ENCODE peak calls at places on chromosome 18, in five cellular contexts. One of them, this sample, is unnamed.
A peak's percentile ranks its signal among the peaks of the same experiment; 100 is the strongest.

GRCh38 chr18:2912357-2913299 is 65.8 kb downstream of the EMILIN2 start:
- DNase-seq in IMR-90: no peak
- DNase-seq in SK-N-SH: no peak
- DNase-seq in K562: no peak
- DNase-seq in GM12878: no peak
- DNase-seq in this sample: no peak

GRCh38 chr18:199768-200167 is 41.4 kb downstream of the USP14 start:
- DNase-seq in IMR-90: no peak
- DNase-seq in SK-N-SH: no peak
- DNase-seq in K562: no peak
- DNase-seq in GM12878: no peak
- DNase-seq in this sample: no peak

GRCh38 chr18:9366126-9366714 is 31.6 kb downstream of the TWSG1 start:
- DNase-seq in IMR-90: peak; percentile 40
- DNase-seq in SK-N-SH: peak; percentile 31
- DNase-seq in K562: no peak
- DNase-seq in GM12878: no peak
- DNase-seq in this sample: peak; percentile 35

GRCh38 chr18:58202406-58202730 is 158.3 kb downstream of the NEDD4L start:
- DNase-seq in IMR-90: peak; percentile 34
- DNase-seq in SK-N-SH: peak; percentile 68
- DNase-seq in K562: no peak
- DNase-seq in GM12878: no peak
- DNase-seq in this sample: no peak

GRCh38 chr18:75276813-75277628 is 66.4 kb downstream of the TSHZ1 start:
- DNase-seq in IMR-90: peak; percentile 73
- DNase-seq in SK-N-SH: no peak
- DNase-seq in K562: no peak
- DNase-seq in GM12878: no peak
- DNase-seq in this sample: no peak

GRCh38 chr18:75211721-75212625 is 1.4 kb downstream of the TSHZ1 start:
- DNase-seq in IMR-90: peak; percentile 19
- DNase-seq in SK-N-SH: peak; percentile 72
- DNase-seq in K562: peak; percentile 38
- DNase-seq in GM12878: no peak
- DNase-seq in this sample: peak; percentile 34

GRCh38 chr18:69885841-69886531 is 61.7 kb downstream of the CD226 start:
- DNase-seq in IMR-90: no peak
- DNase-seq in SK-N-SH: no peak
- DNase-seq in K562: no peak
- DNase-seq in GM12878: peak; percentile 72
- DNase-seq in this sample: no peak

GRCh38 chr18:959854-960253 is 55.2 kb downstream of the ADCYAP1 start:
- DNase-seq in IMR-90: no peak
- DNase-seq in SK-N-SH: no peak
- DNase-seq in K562: no peak
- DNase-seq in GM12878: no peak
- DNase-seq in this sample: no peak

GRCh38 chr18:582465-582864 is 2.3 kb downstream of the CETN1 start:
- DNase-seq in IMR-90: no peak
- DNase-seq in SK-N-SH: no peak
- DNase-seq in K562: no peak
- DNase-seq in GM12878: no peak
- DNase-seq in this sample: no peak

GRCh38 chr18:54604211-54604610 is 13.2 kb downstream of the DYNAP start:
- DNase-seq in IMR-90: no peak
- DNase-seq in SK-N-SH: no peak
- DNase-seq in K562: no peak
- DNase-seq in GM12878: no peak
- DNase-seq in this sample: no peak

GRCh38 chr18:2223859-2224258 is 347.4 kb downstream of the METTL4 start:
- DNase-seq in IMR-90: peak; percentile 6
- DNase-seq in SK-N-SH: no peak
- DNase-seq in K562: no peak
- DNase-seq in GM12878: no peak
- DNase-seq in this sample: no peak

GRCh38 chr18:58649966-58650816 is 21.1 kb upstream of the MALT1 start:
- DNase-seq in IMR-90: peak; percentile 77
- DNase-seq in SK-N-SH: no peak
- DNase-seq in K562: no peak
- DNase-seq in GM12878: peak; percentile 80
- DNase-seq in this sample: no peak

GRCh38 chr18:11654736-11655604 is 34.1 kb upstream of the GNAL start:
- DNase-seq in IMR-90: peak; percentile 4
- DNase-seq in SK-N-SH: peak; percentile 59
- DNase-seq in K562: peak; percentile 72
- DNase-seq in GM12878: no peak
- DNase-seq in this sample: peak; percentile 37

GRCh38 chr18:28716321-28716720 is 539.4 kb upstream of the CDH2 start:
- DNase-seq in IMR-90: no peak
- DNase-seq in SK-N-SH: no peak
- DNase-seq in K562: no peak
- DNase-seq in GM12878: no peak
- DNase-seq in this sample: no peak

GRCh38 chr18:58438161-58438983 is 190.5 kb downstream of the ALPK2 start:
- DNase-seq in IMR-90: peak; percentile 41
- DNase-seq in SK-N-SH: no peak
- DNase-seq in K562: no peak
- DNase-seq in GM12878: no peak
- DNase-seq in this sample: no peak

GRCh38 chr18:77077836-77078456 is 54.6 kb downstream of the MBP start:
- DNase-seq in IMR-90: peak; percentile 87
- DNase-seq in SK-N-SH: no peak
- DNase-seq in K562: no peak
- DNase-seq in GM12878: no peak
- DNase-seq in this sample: no peak

GRCh38 chr18:45993441-45993840 is 26.3 kb upstream of the EPG5 start:
- DNase-seq in IMR-90: peak; percentile 91
- DNase-seq in SK-N-SH: no peak
- DNase-seq in K562: no peak
- DNase-seq in GM12878: no peak
- DNase-seq in this sample: no peak
- TF ChIP-seq RCOR1 in IMR-90: no peak
- TF ChIP-seq RCOR1 in SK-N-SH: no peak
- TF ChIP-seq RCOR1 in K562: no peak
- TF ChIP-seq RCOR1 in GM12878: no peak
- TF ChIP-seq RCOR1 in this sample: no peak

GRCh38 chr18:44842588-44843412 is 162.1 kb downstream of the SETBP1 start:
- DNase-seq in IMR-90: no peak
- DNase-seq in SK-N-SH: no peak
- DNase-seq in K562: no peak
- DNase-seq in GM12878: no peak
- DNase-seq in this sample: no peak
- TF ChIP-seq RCOR1 in IMR-90: no peak
- TF ChIP-seq RCOR1 in SK-N-SH: no peak
- TF ChIP-seq RCOR1 in K562: no peak
- TF ChIP-seq RCOR1 in GM12878: no peak
- TF ChIP-seq RCOR1 in this sample: no peak

GRCh38 chr18:78618726-78619125 is 360.9 kb upstream of the SALL3 start:
- DNase-seq in IMR-90: no peak
- DNase-seq in SK-N-SH: no peak
- DNase-seq in K562: no peak
- DNase-seq in GM12878: no peak
- DNase-seq in this sample: no peak
- TF ChIP-seq RCOR1 in IMR-90: no peak
- TF ChIP-seq RCOR1 in SK-N-SH: no peak
- TF ChIP-seq RCOR1 in K562: no peak
- TF ChIP-seq RCOR1 in GM12878: no peak
- TF ChIP-seq RCOR1 in this sample: no peak

DNA sequence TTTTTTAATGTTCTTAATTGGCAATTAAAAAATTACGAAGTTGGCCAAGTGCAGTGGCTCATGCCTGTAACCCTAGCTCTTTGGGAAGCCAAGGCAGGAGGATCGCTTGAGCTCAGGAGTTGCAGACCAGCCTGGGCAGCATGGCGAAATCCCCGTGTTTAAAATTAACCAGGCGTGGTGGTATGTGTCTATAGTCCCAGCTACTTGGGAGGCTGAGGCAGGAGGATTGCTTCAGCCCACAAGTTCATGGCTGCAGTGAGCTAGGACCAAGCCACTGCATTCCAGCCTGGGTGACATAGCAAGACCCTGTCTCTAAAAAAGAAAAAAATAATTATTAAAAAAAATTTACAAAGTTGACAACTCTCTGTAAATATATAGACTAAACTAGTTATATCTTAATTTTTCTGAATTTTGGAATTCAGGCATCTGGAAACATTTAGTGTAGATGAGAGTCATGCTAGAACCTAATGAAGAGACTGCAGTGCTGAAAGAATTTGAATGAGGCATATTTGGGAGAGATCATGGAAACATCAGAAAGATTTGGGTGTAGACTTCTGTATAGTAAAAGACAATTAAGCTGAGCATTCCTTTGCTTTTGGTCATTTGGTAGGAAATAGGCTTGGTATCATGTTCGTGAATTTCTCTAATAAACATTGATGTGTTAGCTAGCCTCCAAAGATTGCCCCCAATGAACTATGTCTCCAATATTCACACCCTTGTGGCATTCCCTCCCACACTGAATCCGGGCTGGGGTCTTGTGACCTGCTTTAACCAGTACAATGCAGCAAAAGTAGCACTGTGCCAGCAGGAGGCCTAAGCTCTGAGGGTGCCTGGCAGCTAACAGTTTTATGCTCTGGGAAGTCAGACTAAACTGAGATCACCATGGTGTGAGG is 4.2 kb upstream of the ROCK1 start:
- DNase-seq in IMR-90: peak; percentile 65
- DNase-seq in SK-N-SH: no peak
- DNase-seq in K562: no peak
- DNase-seq in GM12878: no peak
- DNase-seq in this sample: no peak
- TF ChIP-seq RCOR1 in IMR-90: no peak
- TF ChIP-seq RCOR1 in SK-N-SH: no peak
- TF ChIP-seq RCOR1 in K562: no peak
- TF ChIP-seq RCOR1 in GM12878: no peak
- TF ChIP-seq RCOR1 in this sample: no peak

GRCh38 chr18:34648269-34648668 is 61.8 kb upstream of the DTNA start:
- DNase-seq in IMR-90: no peak
- DNase-seq in SK-N-SH: no peak
- DNase-seq in K562: no peak
- DNase-seq in GM12878: no peak
- DNase-seq in this sample: no peak

GRCh38 chr18:34651586-34652369 is 58.3 kb upstream of the DTNA start:
- DNase-seq in IMR-90: no peak
- DNase-seq in SK-N-SH: no peak
- DNase-seq in K562: no peak
- DNase-seq in GM12878: no peak
- DNase-seq in this sample: no peak

GRCh38 chr18:34647251-34647650 is 62.8 kb upstream of the DTNA start:
- DNase-seq in IMR-90: no peak
- DNase-seq in SK-N-SH: no peak
- DNase-seq in K562: no peak
- DNase-seq in GM12878: no peak
- DNase-seq in this sample: peak; percentile 0

GRCh38 chr18:34650121-34650545 is 60.0 kb upstream of the DTNA start:
- DNase-seq in IMR-90: peak; percentile 88
- DNase-seq in SK-N-SH: no peak
- DNase-seq in K562: no peak
- DNase-seq in GM12878: no peak
- DNase-seq in this sample: no peak

DNA sequence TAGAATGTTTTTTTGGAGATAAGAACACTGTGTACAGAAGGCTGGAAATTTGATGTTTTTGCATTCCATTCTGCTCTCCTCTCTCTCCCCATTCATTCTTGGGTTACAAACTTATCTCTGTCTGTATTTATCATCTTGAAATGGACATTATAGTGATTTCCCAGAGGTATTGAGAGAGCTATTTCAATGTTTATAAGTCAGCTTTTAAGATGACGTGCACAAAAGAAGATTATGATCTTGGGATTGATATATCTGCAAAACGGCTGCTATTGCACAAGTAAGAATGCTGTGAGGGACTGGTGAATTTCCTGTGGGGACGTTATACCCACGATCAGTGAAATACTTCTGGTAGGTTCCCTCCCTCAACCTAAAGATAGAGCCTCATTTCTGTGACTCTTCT is 61.0 kb upstream of the DTNA start:
- DNase-seq in IMR-90: peak; percentile 56
- DNase-seq in SK-N-SH: no peak
- DNase-seq in K562: no peak
- DNase-seq in GM12878: no peak
- DNase-seq in this sample: no peak
- TF ChIP-seq RCOR1 in IMR-90: no peak
- TF ChIP-seq RCOR1 in SK-N-SH: no peak
- TF ChIP-seq RCOR1 in K562: no peak
- TF ChIP-seq RCOR1 in GM12878: no peak
- TF ChIP-seq RCOR1 in this sample: no peak

This sample was measured in A549.